ENCODE peak calls at places on chromosomes 11 and 22, in nine cellular contexts. A, Y, N, H, U, Z, C, R and D are unnamed samples.

GRCh38 chr11:96279421-96280290 is 63.3 kb downstream of the MAML2 start:
- DNase-seq in A (no peak), Y (no peak), N (no peak), C (no peak), H (no peak), R (no peak), Z (no peak), U (no peak), D (no peak)

GRCh38 chr22:37184380-37184755 is 3.7 kb downstream of the C1QTNF6 start:
- DNase-seq in Z (no peak), R (no peak), A (no peak), Y (no peak), U (no peak), N (no peak), C (no peak), H (no peak), D (no peak)

GRCh38 chr11:118012083-118012669 is 26.0 kb downstream of the IL10RA start:
- DNase-seq in A (peak), R (no peak), Y (peak), U (no peak), H (no peak), C (no peak), N (peak), Z (no peak), D (no peak)

GRCh38 chr11:85813721-85814120 is 2.8 kb upstream of the SYTL2 start:
- DNase-seq in H (no peak), Y (no peak), N (peak), A (no peak), U (no peak), R (no peak), C (no peak), Z (no peak), D (no peak)

GRCh38 chr11:103862827-103863213 is 173.6 kb upstream of the DDI1 start:
- DNase-seq in Z (no peak), C (no peak), H (no peak), U (no peak), Y (no peak), A (no peak), R (no peak), N (no peak), D (no peak)

GRCh38 chr11:18265949-18266348 is at the start of gene SAA1:
- DNase-seq in U (no peak), Y (peak), N (no peak), A (no peak), H (no peak), Z (no peak), R (no peak), C (no peak), D (no peak)

GRCh38 chr22:41822289-41823057 is 10.4 kb upstream of the SREBF2 start:
- DNase-seq in U (no peak), R (peak), C (no peak), Z (no peak), N (no peak), A (no peak), H (no peak), Y (peak), D (no peak)

GRCh38 chr11:36354221-36355003 is 58.3 kb downstream of the PRR5L start:
- DNase-seq in N (no peak), A (no peak), Z (peak), H (no peak), C (no peak), R (no peak), U (no peak), Y (peak), D (no peak)

GRCh38 chr11:78420796-78421209 is 3.2 kb upstream of the GAB2 start:
- DNase-seq in N (peak), Z (no peak), U (no peak), A (peak), Y (peak), H (peak), C (no peak), R (no peak), D (peak)

GRCh38 chr22:43114958-43115357 is 4.4 kb downstream of the BIK start:
- DNase-seq in H (no peak), R (peak), N (peak), U (no peak), Z (no peak), A (peak), C (no peak), Y (no peak), D (no peak)

GRCh38 chr22:19885841-19886592 is 31.3 kb upstream of the GNB1L start:
- DNase-seq in R (no peak), Z (no peak), Y (no peak), N (no peak), H (no peak), A (no peak), C (no peak), U (no peak), D (no peak)

GRCh38 chr11:67572747-67573419 is 10.7 kb upstream of the GSTP1 start:
- DNase-seq in U (peak), N (peak), Y (peak), H (no peak), Z (no peak), C (no peak), A (peak), R (no peak), D (peak)

GRCh38 chr11:76984741-76985140 is 49.5 kb upstream of the B3GNT6 start:
- DNase-seq in C (no peak), Y (no peak), U (no peak), Z (no peak), H (no peak), R (peak), A (no peak), N (no peak), D (no peak)

GRCh38 chr11:132395434-132395833 is 1025.0 kb downstream of the NTM start:
- DNase-seq in R (no peak), Y (no peak), H (no peak), Z (no peak), C (no peak), U (no peak), A (no peak), N (no peak), D (no peak)

GRCh38 chr11:111283945-111284481 is 14.3 kb upstream of the POU2AF3 start:
- DNase-seq in Y (no peak), N (peak), U (no peak), A (no peak), R (no peak), H (no peak), Z (peak), C (no peak), D (no peak)

GRCh38 chr11:134607963-134608750 is 196.1 kb upstream of the B3GAT1 start:
- DNase-seq in Z (no peak), R (no peak), A (no peak), Y (no peak), C (no peak), H (no peak), U (no peak), N (no peak), D (no peak)

GRCh38 chr11:11478687-11479086 is 125.6 kb upstream of the CSNK2A3 start:
- DNase-seq in H (no peak), Y (no peak), N (no peak), R (no peak), C (no peak), Z (no peak), A (no peak), U (no peak), D (no peak)

GRCh38 chr22:39422101-39422500 is 22.5 kb downstream of the TAB1 start:
- DNase-seq in Z (no peak), R (no peak), Y (no peak), U (no peak), A (no peak), N (no peak), C (no peak), H (no peak), D (no peak)

GRCh38 chr11:9001736-9002135 is 2.1 kb downstream of the NRIP3 start:
- DNase-seq in R (no peak), H (peak), Z (peak), A (no peak), U (no peak), Y (peak), N (no peak), C (no peak), D (no peak)